ENCODE peak calls at places on chromosomes 4 and X, in seven cellular contexts. I is prostate gland, H is cardiac fibroblast, J is fibroblast of lung, U is BE2C, A is cardiac muscle cell, O is lower lobe of right lung. N is an unnamed sample.

GRCh38 chrX:308821-309520 is 9.6 kb downstream of the GTPBP6 start:
- DNase-seq in I (no peak), H (no peak), J (no peak), U (no peak), A (no peak), O (peak), N (no peak)

GRCh38 chr4:575281-576141 is 584 bp downstream of the TMEM271 start:
- DNase-seq in I (no peak), H (peak), J (peak), U (no peak), A (peak), O (no peak), N (peak)

GRCh38 chr4:7209699-7210098 is 17.4 kb downstream of the SORCS2 start:
- DNase-seq in I (no peak), H (no peak), J (no peak), U (no peak), A (no peak), O (no peak), N (no peak)

GRCh38 chrX:14489437-14489836 is 39.9 kb upstream of the GLRA2 start:
- DNase-seq in I (no peak), H (no peak), J (no peak), U (no peak), A (no peak), O (no peak), N (no peak)

GRCh38 chrX:31708116-31708515 is 636.3 kb upstream of the FTHL17 start:
- DNase-seq in I (no peak), H (peak), J (no peak), U (no peak), A (no peak), O (no peak), N (no peak)

GRCh38 chrX:24760601-24761000 is 66.9 kb downstream of the POLA1 start:
- DNase-seq in I (no peak), H (peak), J (peak), U (peak), A (no peak), O (no peak), N (peak)

GRCh38 chr4:124501579-124501978 is 211.0 kb downstream of the ANKRD50 start:
- DNase-seq in I (no peak), H (no peak), J (no peak), U (no peak), A (no peak), O (no peak), N (no peak)

GRCh38 chrX:76433219-76433618 is 5.7 kb downstream of the MAGEE1 start:
- DNase-seq in I (no peak), H (no peak), J (no peak), U (no peak), A (peak), O (no peak), N (no peak)

GRCh38 chr4:168604496-168605373 is 107.9 kb downstream of the PALLD start:
- DNase-seq in I (peak), H (peak), J (peak), U (no peak), A (no peak), O (no peak), N (peak)

GRCh38 chrX:40418413-40419195 is 162.2 kb upstream of the ATP6AP2 start:
- DNase-seq in I (peak), H (no peak), J (no peak), U (no peak), A (no peak), O (no peak), N (no peak)

DNA sequence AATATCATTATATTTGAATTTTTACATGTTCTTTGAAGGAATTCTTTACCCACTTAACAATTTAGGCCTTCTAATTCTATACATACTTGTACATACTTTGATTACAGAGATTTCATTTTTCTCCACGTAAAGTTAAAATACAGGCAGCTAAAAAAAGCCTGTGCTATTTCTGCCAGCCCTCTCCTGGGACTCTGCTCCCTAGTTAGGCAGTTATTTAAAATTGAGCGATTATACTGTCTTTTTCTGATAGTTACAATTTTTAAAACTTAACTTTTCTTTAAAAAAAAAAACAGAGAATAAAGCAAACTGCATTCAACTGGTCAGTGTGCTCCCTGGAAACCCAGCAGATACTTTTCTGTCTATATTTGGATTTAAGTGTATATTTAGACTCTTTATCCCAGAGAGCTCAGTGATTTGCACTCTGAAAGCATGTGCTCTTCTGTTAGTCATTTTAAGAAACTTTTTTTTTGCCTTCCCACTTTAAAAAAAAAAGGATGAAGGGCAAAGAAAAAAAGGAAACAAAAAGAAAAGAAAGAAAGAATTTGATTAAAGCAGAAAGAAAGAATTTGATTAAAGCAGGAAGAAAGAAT is 18.1 kb upstream of the FAM241A start:
- DNase-seq in I (no peak), H (peak), J (peak), U (no peak), A (no peak), O (no peak), N (no peak)
- TF ChIP-seq CTCF in I (no peak), H (no peak), J (no peak), U (no peak), A (no peak), O (no peak), N (no peak)

GRCh38 chr4:98586634-98587354 is 71.6 kb downstream of the TSPAN5 start:
- DNase-seq in I (no peak), H (no peak), J (no peak), U (no peak), A (no peak), O (no peak), N (no peak)
- H3K4me3 ChIP-seq in I (no peak), H (no peak), J (no peak), U (no peak), A (no peak), O (no peak), N (no peak)

GRCh38 chrX:21837056-21837455 is 2.4 kb upstream of the MBTPS2 start:
- DNase-seq in I (no peak), H (no peak), J (no peak), U (no peak), A (no peak), O (no peak), N (no peak)
- TF ChIP-seq CTCF in I (no peak), H (no peak), J (no peak), U (no peak), A (no peak), O (no peak), N (no peak)

DNA sequence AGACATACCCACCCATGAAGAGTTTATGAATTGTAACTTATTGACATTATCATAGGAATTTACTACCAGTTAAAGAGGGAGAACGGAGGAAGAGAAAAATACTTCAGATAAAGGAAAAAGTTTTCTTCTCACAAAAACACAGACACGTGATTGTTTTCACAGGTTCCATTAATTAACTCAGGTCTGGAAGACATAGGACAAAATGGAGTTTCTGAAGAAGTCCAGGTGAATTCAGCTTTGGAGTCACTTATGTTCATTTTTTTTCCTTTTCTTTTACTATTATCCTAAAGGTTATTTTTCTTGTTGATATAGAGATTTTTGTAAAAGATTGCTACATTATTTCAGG is 20.5 kb downstream of the NIPAL1 start:
- DNase-seq in I (no peak), H (no peak), J (no peak), U (no peak), A (no peak), O (no peak), N (no peak)
- H3K4me3 ChIP-seq in I (no peak), H (no peak), J (no peak), U (no peak), A (no peak), O (no peak), N (no peak)

GRCh38 chr4:114417214-114417613 is 181.4 kb upstream of the UGT8 start:
- DNase-seq in I (no peak), H (no peak), J (no peak), U (no peak), A (no peak), O (no peak), N (no peak)
- TF ChIP-seq CTCF in I (no peak), H (no peak), J (no peak), U (no peak), A (no peak), O (no peak), N (no peak)

GRCh38 chr4:120816385-120816784 is 106.1 kb downstream of the PRDM5 start:
- DNase-seq in I (no peak), H (no peak), J (no peak), U (no peak), A (no peak), O (no peak), N (peak)
- H3K4me3 ChIP-seq in I (no peak), H (no peak), J (no peak), U (no peak), A (no peak), O (peak), N (peak)

GRCh38 chr4:111699163-111699562 is 446.1 kb upstream of the FAM241A start:
- DNase-seq in I (no peak), H (no peak), J (no peak), U (no peak), A (no peak), O (no peak), N (no peak)
- TF ChIP-seq CTCF in I (no peak), H (no peak), J (no peak), U (no peak), A (no peak), O (no peak), N (no peak)

GRCh38 chr4:26995316-26995715 is 134.7 kb downstream of the STIM2 start:
- DNase-seq in I (no peak), H (no peak), J (no peak), U (no peak), A (no peak), O (no peak), N (no peak)
- H3K4me3 ChIP-seq in I (no peak), H (no peak), J (no peak), U (no peak), A (no peak), O (no peak), N (no peak)